ENCODE peak calls at places on chromosomes 1 and 21, in eight cellular contexts. D, X, T, C, R, N, I and L are unnamed samples.

GRCh38 chr1:80392529-80392928 is 1386.0 kb upstream of the ADGRL4 start:
- DNase-seq in N (no peak), C (no peak), I (no peak), X (peak), D (no peak), R (no peak), T (no peak), L (no peak)

GRCh38 chr1:36298640-36299039 is 7.5 kb upstream of the SH3D21 start:
- DNase-seq in R (no peak), N (no peak), C (no peak), D (no peak), I (no peak), T (no peak), X (no peak), L (no peak)

GRCh38 chr1:157878059-157878458 is 36.5 kb upstream of the CD5L start:
- DNase-seq in R (peak), C (peak), D (peak), I (peak), X (peak), N (peak), T (peak), L (no peak)

GRCh38 chr1:215631489-215631888 is 64.4 kb downstream of the KCTD3 start:
- DNase-seq in T (no peak), D (no peak), N (no peak), I (no peak), R (no peak), X (no peak), C (no peak), L (no peak)

GRCh38 chr1:220366269-220366668 is 94.0 kb upstream of the RAB3GAP2 start:
- DNase-seq in D (no peak), T (no peak), N (no peak), X (no peak), C (no peak), R (no peak), I (no peak), L (no peak)

GRCh38 chr1:34696230-34696629 is 58.6 kb upstream of the GJB5 start:
- DNase-seq in I (no peak), N (peak), R (peak), T (peak), D (peak), X (no peak), C (no peak), L (no peak)

GRCh38 chr21:44062380-44062779 is 44.8 kb upstream of the PWP2 start:
- DNase-seq in C (no peak), D (no peak), X (no peak), I (no peak), N (no peak), T (no peak), R (no peak), L (no peak)

GRCh38 chr1:117707371-117707770 is 101.5 kb downstream of the TENT5C start:
- DNase-seq in T (no peak), R (no peak), I (no peak), X (no peak), C (no peak), N (no peak), D (no peak), L (no peak)

GRCh38 chr1:210447456-210448057 is 118.9 kb downstream of the HHAT start:
- DNase-seq in R (no peak), X (no peak), T (no peak), C (no peak), N (no peak), I (no peak), D (no peak), L (no peak)

GRCh38 chr1:155277896-155278688 is 829 bp downstream of the HCN3 start:
- DNase-seq in I (no peak), R (peak), D (no peak), T (peak), X (peak), C (peak), N (peak), L (peak)

GRCh38 chr1:232555581-232556189 is 74.2 kb downstream of the SIPA1L2 start:
- DNase-seq in N (no peak), R (no peak), C (no peak), I (no peak), T (no peak), D (no peak), X (no peak), L (no peak)

GRCh38 chr1:56525463-56526155 is 53.8 kb downstream of the PLPP3 start:
- DNase-seq in N (no peak), I (no peak), C (no peak), D (no peak), T (no peak), X (no peak), R (no peak), L (peak)

GRCh38 chr1:156963621-156964020 is 43.2 kb downstream of the LRRC71 start:
- DNase-seq in X (no peak), D (no peak), R (no peak), T (no peak), I (no peak), N (no peak), C (no peak), L (peak)

GRCh38 chr1:5833911-5834310 is 158.3 kb downstream of the NPHP4 start:
- DNase-seq in C (no peak), I (no peak), N (no peak), D (no peak), X (no peak), T (no peak), R (no peak), L (no peak)

GRCh38 chr1:10046356-10047085 is 13.8 kb downstream of the UBE4B start:
- DNase-seq in I (no peak), C (no peak), T (no peak), D (no peak), X (no peak), N (no peak), R (no peak), L (no peak)

GRCh38 chr1:10050611-10051010 is 17.9 kb downstream of the UBE4B start:
- DNase-seq in T (no peak), D (no peak), C (no peak), R (no peak), I (no peak), N (no peak), X (no peak), L (no peak)

GRCh38 chr1:10048601-10049000 is 15.8 kb downstream of the UBE4B start:
- DNase-seq in N (no peak), D (no peak), X (no peak), C (no peak), T (no peak), I (no peak), R (no peak), L (no peak)

GRCh38 chr1:10042746-10043145 is 10.0 kb downstream of the UBE4B start:
- DNase-seq in X (no peak), N (no peak), I (no peak), R (no peak), C (no peak), D (no peak), T (no peak), L (no peak)

GRCh38 chr1:10045480-10046355 is 13.0 kb downstream of the UBE4B start:
- DNase-seq in I (no peak), C (peak), T (no peak), D (no peak), R (no peak), N (no peak), X (no peak), L (no peak)
- TF ChIP-seq REST in I (no peak), C (no peak), T (no peak), D (no peak), R (no peak), N (no peak), X (no peak), L (no peak)

GRCh38 chr1:159214149-159214760 is 9.6 kb downstream of the ACKR1 start:
- DNase-seq in R (peak), I (peak), D (peak), N (peak), T (peak), X (peak), C (peak), L (peak)

GRCh38 chr1:159222075-159222865 is 17.6 kb downstream of the ACKR1 start:
- DNase-seq in C (no peak), T (no peak), X (no peak), D (no peak), I (no peak), R (no peak), N (no peak), L (no peak)

GRCh38 chr1:159222987-159223386 is 18.3 kb downstream of the ACKR1 start:
- DNase-seq in T (no peak), I (no peak), D (no peak), C (no peak), X (no peak), R (no peak), N (no peak), L (no peak)

DNA sequence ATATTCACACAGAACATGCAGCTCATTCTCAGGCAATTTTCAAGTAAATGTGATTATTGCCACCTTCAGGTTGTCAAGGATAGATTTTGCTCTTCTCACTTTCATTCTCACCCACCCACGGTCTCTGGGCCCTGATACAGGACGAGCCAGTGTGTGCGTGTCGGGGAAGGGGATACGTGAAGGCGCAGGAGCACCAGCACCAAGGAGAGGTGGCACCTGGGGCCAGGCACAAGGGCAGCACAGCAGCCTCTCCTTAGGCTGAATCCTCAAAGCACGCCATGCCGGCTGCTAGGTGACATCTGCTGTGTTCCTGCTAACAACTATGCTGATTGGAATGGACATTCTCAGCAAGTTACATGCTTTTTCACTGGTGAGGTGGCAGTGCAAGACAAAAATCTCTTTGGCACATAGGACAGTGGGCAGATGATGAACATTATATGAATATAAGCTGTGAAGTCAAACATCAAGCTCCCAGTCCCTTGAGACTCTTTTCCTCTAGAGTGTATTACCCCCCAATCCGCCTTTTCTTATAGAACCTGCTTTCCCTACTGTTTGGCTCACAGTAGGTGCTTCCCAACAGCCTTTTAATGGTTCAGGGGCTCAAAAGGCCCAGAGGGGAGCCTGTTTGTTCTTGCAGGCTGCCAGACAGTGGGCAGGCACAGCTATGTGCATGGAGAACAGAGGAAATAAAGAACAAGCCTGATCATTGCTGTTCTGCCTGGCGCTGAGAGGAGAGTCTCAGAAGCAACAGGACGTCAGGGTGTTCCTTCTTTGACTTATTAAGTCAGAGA is 14.4 kb downstream of the ACKR1 start:
- DNase-seq in N (peak), T (no peak), C (no peak), I (no peak), X (no peak), D (no peak), R (no peak), L (no peak)
- TF ChIP-seq CTCF in N (no peak), T (no peak), C (no peak), I (no peak), X (no peak), D (no peak), R (no peak), L (no peak)

DNA sequence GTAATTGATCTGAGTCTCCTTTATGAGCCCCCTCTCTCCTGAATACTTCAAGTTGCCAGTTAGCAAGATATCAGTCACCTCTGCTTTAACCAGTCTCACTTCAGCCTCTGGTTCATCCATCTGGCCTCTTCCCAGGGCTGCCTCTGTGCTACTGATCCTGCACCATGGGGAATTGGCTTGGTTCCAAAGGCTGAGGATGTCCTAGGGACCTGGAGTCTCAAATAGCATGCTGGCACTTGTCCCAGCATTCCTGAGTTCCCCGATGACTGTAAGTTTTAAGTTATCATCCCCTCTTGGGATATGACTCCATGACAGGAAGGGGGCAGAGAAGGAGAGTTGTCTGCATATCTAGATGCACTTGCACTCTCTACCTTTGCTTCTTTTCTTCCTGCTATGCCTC is 252.0 kb downstream of the PTBP2 start:
- DNase-seq in C (no peak), R (no peak), N (no peak), I (no peak), T (no peak), X (no peak), D (no peak), L (no peak)
- TF ChIP-seq REST in C (no peak), R (no peak), N (no peak), I (no peak), T (no peak), X (no peak), D (no peak), L (no peak)

GRCh38 chr1:150363426-150364230 is at the start of gene RPRD2:
- DNase-seq in T (peak), X (peak), R (peak), N (peak), I (peak), D (peak), C (peak), L (peak)
- TF ChIP-seq CTCF in T (no peak), X (no peak), R (no peak), N (no peak), I (no peak), D (no peak), C (peak), L (no peak)

GRCh38 chr1:226644541-226645176 is 94.4 kb downstream of the ITPKB start:
- DNase-seq in N (no peak), I (no peak), D (no peak), X (no peak), C (no peak), R (no peak), T (no peak), L (no peak)
- TF ChIP-seq REST in N (no peak), I (no peak), D (no peak), X (no peak), C (no peak), R (no peak), T (no peak), L (no peak)

DNA sequence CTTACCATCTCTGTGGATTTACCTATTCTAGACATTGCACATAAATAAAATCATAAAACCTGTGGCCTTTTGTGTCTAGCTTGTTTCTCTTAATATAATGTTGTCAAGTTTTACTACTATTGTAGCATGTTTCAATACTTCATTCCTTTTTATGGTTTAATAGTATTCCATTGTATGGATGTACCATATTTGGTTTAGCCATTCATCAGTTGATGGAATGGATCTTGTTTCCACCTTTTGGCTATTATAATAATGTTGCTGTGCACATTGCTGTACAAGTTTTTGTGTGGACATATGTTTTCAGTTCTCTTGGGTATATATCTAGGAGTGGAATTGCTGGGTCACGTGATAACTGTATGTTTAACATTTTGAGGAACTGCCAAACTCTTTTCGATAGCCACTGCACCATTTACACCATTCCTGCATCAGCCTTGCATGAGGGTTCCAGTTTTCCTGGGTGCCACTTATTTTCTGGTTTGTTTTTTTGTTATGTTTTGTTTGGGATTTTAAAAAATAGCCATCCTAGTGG is 66.9 kb downstream of the RNF220 start:
- DNase-seq in I (no peak), R (no peak), T (no peak), D (no peak), X (no peak), N (no peak), C (no peak), L (no peak)
- TF ChIP-seq CTCF in I (no peak), R (no peak), T (no peak), D (no peak), X (no peak), N (no peak), C (no peak), L (no peak)

GRCh38 chr1:24978383-24979032 is 48.4 kb upstream of the RUNX3 start:
- DNase-seq in C (no peak), T (no peak), N (no peak), D (no peak), X (no peak), R (no peak), I (no peak), L (peak)
- TF ChIP-seq REST in C (no peak), T (no peak), N (no peak), D (no peak), X (no peak), R (no peak), I (no peak), L (no peak)

DNA sequence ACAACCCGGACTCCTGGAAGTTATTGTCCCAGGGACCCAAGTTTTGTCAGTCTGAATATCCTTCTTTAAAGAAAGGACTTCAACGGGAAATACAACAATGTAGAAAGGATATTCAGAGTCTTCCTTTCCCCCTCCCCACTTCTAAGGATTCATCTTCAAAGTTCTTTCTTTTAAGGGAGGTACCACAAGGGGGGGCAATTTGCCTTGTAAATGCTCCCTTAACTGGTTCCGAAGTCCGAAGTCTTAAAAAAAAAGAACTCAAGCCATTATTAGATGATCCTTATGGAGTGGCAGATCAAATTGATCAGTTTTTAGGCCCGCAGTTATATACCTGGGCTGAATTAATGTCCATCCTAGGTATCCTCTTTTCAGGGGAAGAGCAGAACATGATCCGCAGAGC is 47.0 kb downstream of the SERINC2 start:
- DNase-seq in X (peak), T (no peak), N (peak), D (no peak), I (no peak), R (no peak), C (peak), L (no peak)
- TF ChIP-seq CTCF in X (peak), T (peak), N (peak), D (peak), I (peak), R (no peak), C (peak), L (no peak)